ENCODE peak calls at places on chromosomes 4 and X, in nine cellular contexts. S is substantia nigra, F is renal cortical epithelial cell, J is psoas muscle, W is NCI-H1092 treated with DMSO at 0.1 percent for 48 hours, M is cardiac muscle cell, U is NCI-H1436 treated with DMSO at 0.1 percent for 48 hours, B is cardiac fibroblast, Q is iris pigment epithelial cell. H is an unnamed sample.

GRCh38 chr4:158280856-158281255 is 70.6 kb downstream of the TMEM144 start:
- DNase-seq in S (no peak), M (no peak), U (no peak), Q (no peak), F (no peak), J (no peak), B (peak), W (no peak), H (no peak)

GRCh38 chrX:15988661-15989603 is 134.3 kb upstream of the AP1S2 start:
- DNase-seq in U (no peak), M (no peak), F (peak), J (no peak), W (no peak), S (no peak), B (peak), Q (peak), H (peak)

GRCh38 chr4:37757705-37758104 is 68.8 kb upstream of the PGM2 start:
- DNase-seq in F (no peak), W (no peak), S (no peak), J (no peak), Q (no peak), B (no peak), U (no peak), M (no peak), H (no peak)

GRCh38 chr4:174190832-174191500 is 92.5 kb downstream of the FBXO8 start:
- DNase-seq in S (no peak), B (no peak), W (no peak), U (no peak), M (no peak), Q (no peak), F (no peak), J (no peak), H (no peak)

GRCh38 chrX:24703185-24703494 is 9.4 kb downstream of the POLA1 start:
- DNase-seq in J (no peak), U (no peak), S (no peak), F (no peak), B (no peak), M (no peak), Q (no peak), W (no peak), H (no peak)

GRCh38 chr4:475962-476361 is 23.0 kb downstream of the ZNF721 start:
- DNase-seq in S (no peak), B (peak), U (no peak), M (no peak), J (no peak), W (no peak), F (no peak), Q (no peak), H (no peak)

GRCh38 chr4:140609548-140610425 is 41.0 kb upstream of the UCP1 start:
- DNase-seq in Q (peak), U (peak), J (no peak), M (peak), W (peak), B (peak), S (no peak), F (peak), H (peak)

GRCh38 chr4:13535118-13535517 is 9.2 kb downstream of the NKX3-2 start:
- DNase-seq in S (no peak), U (no peak), J (no peak), W (no peak), B (no peak), Q (no peak), F (no peak), M (no peak), H (no peak)

GRCh38 chrX:15864629-15865028 is 10.0 kb upstream of the AP1S2 start:
- DNase-seq in M (no peak), F (peak), J (no peak), W (no peak), S (no peak), U (no peak), B (peak), Q (peak), H (no peak)

GRCh38 chrX:151754042-151754419 is 19.5 kb downstream of the CNGA2 start:
- DNase-seq in U (no peak), S (no peak), Q (peak), W (peak), M (no peak), F (peak), J (no peak), B (peak), H (no peak)

GRCh38 chrX:13110427-13111324 is 66.3 kb upstream of the FAM9C start:
- DNase-seq in W (no peak), S (no peak), M (no peak), J (no peak), F (peak), U (no peak), B (peak), Q (peak), H (no peak)

GRCh38 chrX:98407526-98408049 is 1523.9 kb downstream of the RPA4 start:
- DNase-seq in W (no peak), S (no peak), F (no peak), J (no peak), Q (no peak), M (no peak), B (no peak), U (no peak), H (no peak)

GRCh38 chr4:168304744-168305459 is 13.7 kb downstream of the DDX60 start:
- DNase-seq in U (no peak), S (no peak), B (peak), M (no peak), F (peak), J (no peak), W (peak), Q (peak), H (no peak)

GRCh38 chr4:180589575-180589974 is 1653.6 kb upstream of the TENM3 start:
- DNase-seq in Q (no peak), F (no peak), W (no peak), M (no peak), B (no peak), S (no peak), U (no peak), J (no peak), H (no peak)

GRCh38 chrX:100643943-100644587 is at the start of gene SRPX2:
- DNase-seq in S (no peak), U (no peak), M (no peak), Q (peak), B (peak), W (no peak), J (peak), F (peak), H (no peak)

GRCh38 chrX:1466232-1466661 is 13.5 kb upstream of the ASMTL start:
- DNase-seq in S (no peak), U (no peak), W (no peak), M (no peak), J (no peak), Q (no peak), B (no peak), F (no peak), H (no peak)

GRCh38 chr4:56757270-56757746 is 64.2 kb downstream of the SPINK2 start:
- DNase-seq in F (peak), M (no peak), B (peak), U (no peak), Q (peak), W (no peak), S (no peak), J (no peak), H (no peak)

GRCh38 chr4:3305610-3306371 is 13.0 kb downstream of the RGS12 start:
- DNase-seq in M (no peak), Q (peak), S (peak), F (peak), J (no peak), U (no peak), B (peak), W (no peak), H (no peak)

GRCh38 chr4:22607382-22607781 is 85.4 kb upstream of the GBA3 start:
- DNase-seq in S (peak), M (peak), F (peak), U (no peak), W (peak), B (peak), Q (peak), J (peak), H (peak)

GRCh38 chrX:109392895-109393294 is 89.0 kb downstream of the GUCY2F start:
- DNase-seq in U (no peak), J (no peak), B (no peak), W (no peak), Q (no peak), S (no peak), M (no peak), F (no peak), H (no peak)

GRCh38 chr4:24032371-24032989 is 142.6 kb upstream of the PPARGC1A start:
- DNase-seq in M (peak), F (peak), B (peak), Q (peak), S (no peak), W (peak), U (no peak), J (no peak), H (no peak)

GRCh38 chr4:6516762-6517161 is 44.3 kb upstream of the PPP2R2C start:
- DNase-seq in U (no peak), M (peak), S (no peak), W (no peak), F (no peak), Q (no peak), J (no peak), B (no peak), H (no peak)

GRCh38 chr4:72312032-72312650 is 256.9 kb downstream of the ADAMTS3 start:
- DNase-seq in B (peak), Q (peak), S (peak), J (peak), U (no peak), M (no peak), W (no peak), F (peak), H (peak)

GRCh38 chrX:23883737-23884354 is 23.9 kb downstream of the APOO start:
- DNase-seq in S (no peak), Q (peak), W (no peak), J (no peak), F (peak), M (no peak), U (no peak), B (peak), H (no peak)

GRCh38 chrX:30657542-30658238 is 4.5 kb downstream of the GK start:
- DNase-seq in W (no peak), F (no peak), M (no peak), B (peak), U (no peak), S (no peak), J (no peak), Q (peak), H (no peak)

GRCh38 chrX:133414399-133415275 is 652 bp downstream of the GPC4 start:
- DNase-seq in U (no peak), J (no peak), M (peak), B (peak), W (no peak), S (peak), F (no peak), Q (peak), H (no peak)

GRCh38 chrX:3485727-3486126 is 139.3 kb upstream of the MXRA5 start:
- DNase-seq in M (no peak), F (no peak), S (no peak), B (no peak), J (no peak), W (no peak), U (no peak), Q (no peak), H (no peak)

GRCh38 chr4:53633608-53634007 is 42.3 kb upstream of the LNX1 start:
- DNase-seq in F (no peak), J (peak), M (no peak), U (no peak), B (peak), W (no peak), Q (peak), S (no peak), H (no peak)